ENCODE peak calls at places on chromosome 3, in eight cellular contexts. Q, G, L, N, D, O, E and W are unnamed samples.

GRCh38 chr3:107524214-107525100 is 1.7 kb downstream of the BBX start:
- DNase-seq in D (peak; percentile 79), O (peak; percentile 90), N (peak; percentile 51), E (peak; percentile 76), Q (peak; percentile 50), G (peak; percentile 52), L (peak; percentile 49), W (peak; percentile 91)

GRCh38 chr3:116342499-116342898 is 102.8 kb downstream of the LSAMP start:
- DNase-seq in O (no peak), Q (no peak), E (no peak), G (no peak), D (no peak), N (no peak), L (no peak), W (no peak)

GRCh38 chr3:16998236-16998923 is 113.6 kb downstream of the PLCL2 start:
- DNase-seq in L (no peak), Q (no peak), D (no peak), G (peak; percentile 19), N (no peak), E (no peak), O (no peak), W (no peak)

GRCh38 chr3:44833394-44833793 is 28.3 kb upstream of the TMEM42 start:
- DNase-seq in N (no peak), G (no peak), D (no peak), O (no peak), L (no peak), E (no peak), Q (no peak), W (no peak)

GRCh38 chr3:132344666-132345280 is 27.6 kb downstream of the ACP3 start:
- DNase-seq in E (peak; percentile 71), N (peak; percentile 36), O (no peak), Q (no peak), D (no peak), L (no peak), G (peak; percentile 24), W (no peak)

GRCh38 chr3:16186081-16186480 is 11.6 kb downstream of the GALNT15 start:
- DNase-seq in G (no peak), O (no peak), D (no peak), Q (no peak), L (no peak), E (no peak), N (peak; percentile 35), W (no peak)

GRCh38 chr3:14329116-14329830 is 73.1 kb upstream of the SLC6A6 start:
- DNase-seq in Q (no peak), D (no peak), O (peak; percentile 31), G (peak; percentile 20), N (peak; percentile 56), L (no peak), E (peak; percentile 39), W (no peak)

GRCh38 chr3:141828487-141829284 is 47.8 kb upstream of the ATP1B3 start:
- DNase-seq in O (no peak), L (peak; percentile 31), N (peak; percentile 3), E (peak; percentile 61), D (no peak), G (peak; percentile 47), Q (no peak), W (no peak)

GRCh38 chr3:151969026-151969658 is 95.7 kb downstream of the SUCNR1 start:
- DNase-seq in Q (no peak), N (peak; percentile 3), G (no peak), L (no peak), O (no peak), D (no peak), E (no peak), W (no peak)

GRCh38 chr3:31275038-31275562 is 257.6 kb upstream of the STT3B start:
- DNase-seq in O (no peak), Q (no peak), L (no peak), D (no peak), N (peak; percentile 64), E (peak; percentile 72), G (peak; percentile 63), W (no peak)

GRCh38 chr3:133942761-133943535 is 47.3 kb upstream of the RAB6B start:
- DNase-seq in G (no peak), E (no peak), N (no peak), Q (no peak), L (no peak), D (peak; percentile 55), O (peak; percentile 44), W (peak; percentile 45)
- H3K27ac ChIP-seq in G (no peak overlapping the region), E (no peak overlapping the region), N (peak overlapping the region; percentile 13), Q (no peak overlapping the region), L (no peak overlapping the region), D (peak overlapping the region; percentile 63), O (no peak overlapping the region), W (no peak overlapping the region)

GRCh38 chr3:161050929-161051328 is 54.2 kb downstream of the B3GALNT1 start:
- DNase-seq in E (no peak), N (no peak), Q (no peak), O (no peak), D (no peak), L (no peak), G (no peak), W (no peak)

GRCh38 chr3:161055210-161055609 is 49.9 kb downstream of the B3GALNT1 start:
- DNase-seq in D (no peak), E (no peak), N (no peak), Q (no peak), L (no peak), O (no peak), G (no peak), W (no peak)

GRCh38 chr3:161057518-161057917 is 47.6 kb downstream of the B3GALNT1 start:
- DNase-seq in D (no peak), N (no peak), G (no peak), Q (no peak), O (no peak), E (no peak), L (no peak), W (no peak)

GRCh38 chr3:161049683-161050248 is 55.4 kb downstream of the B3GALNT1 start:
- DNase-seq in E (no peak), D (no peak), G (no peak), N (no peak), Q (no peak), O (no peak), L (no peak), W (no peak)

GRCh38 chr3:161051856-161052255 is 53.3 kb downstream of the B3GALNT1 start:
- DNase-seq in D (no peak), Q (no peak), L (no peak), O (no peak), G (no peak), E (no peak), N (no peak), W (peak; percentile 27)
- H3K27ac ChIP-seq in D (no peak overlapping the region), Q (no peak overlapping the region), L (no peak overlapping the region), O (no peak overlapping the region), G (no peak overlapping the region), E (no peak overlapping the region), N (no peak overlapping the region), W (no peak overlapping the region)

DNA sequence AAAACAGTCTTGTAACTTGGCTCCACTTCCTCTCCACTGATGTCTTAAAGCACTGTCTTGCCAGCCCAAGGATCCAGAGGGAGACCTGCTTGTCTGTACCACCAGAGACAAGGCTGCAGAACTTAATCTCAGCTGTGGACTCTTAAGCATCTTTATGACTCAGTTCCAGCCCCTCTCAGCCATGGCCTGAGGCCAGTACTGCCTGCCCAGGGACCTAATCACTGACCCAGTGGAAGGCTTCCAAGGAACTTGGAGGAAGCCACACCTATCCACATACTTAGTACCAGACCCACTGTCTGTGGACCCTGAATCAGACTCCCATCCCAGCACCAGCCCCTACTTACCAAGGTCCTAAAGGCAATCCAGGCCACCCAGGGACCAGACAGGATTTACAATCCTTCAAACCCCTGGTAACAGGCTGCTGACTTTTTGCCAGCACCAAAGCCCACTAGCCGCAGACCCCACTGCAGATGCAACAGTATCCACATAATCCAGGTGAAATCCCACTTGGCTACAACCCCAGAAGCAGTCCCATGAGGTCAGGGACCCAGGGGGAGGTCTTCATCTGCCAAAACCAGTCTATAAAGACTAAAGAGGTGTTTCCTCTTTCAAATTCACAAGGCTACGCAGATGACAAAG is 41.9 kb upstream of the PRR20G start:
- DNase-seq in D (no peak), Q (no peak), L (no peak), E (no peak), O (no peak), N (no peak), G (no peak), W (no peak)
- H3K27ac ChIP-seq in D (no peak overlapping the region), Q (no peak overlapping the region), L (no peak overlapping the region), E (no peak overlapping the region), O (no peak overlapping the region), N (no peak overlapping the region), G (no peak overlapping the region), W (no peak overlapping the region)

DNA sequence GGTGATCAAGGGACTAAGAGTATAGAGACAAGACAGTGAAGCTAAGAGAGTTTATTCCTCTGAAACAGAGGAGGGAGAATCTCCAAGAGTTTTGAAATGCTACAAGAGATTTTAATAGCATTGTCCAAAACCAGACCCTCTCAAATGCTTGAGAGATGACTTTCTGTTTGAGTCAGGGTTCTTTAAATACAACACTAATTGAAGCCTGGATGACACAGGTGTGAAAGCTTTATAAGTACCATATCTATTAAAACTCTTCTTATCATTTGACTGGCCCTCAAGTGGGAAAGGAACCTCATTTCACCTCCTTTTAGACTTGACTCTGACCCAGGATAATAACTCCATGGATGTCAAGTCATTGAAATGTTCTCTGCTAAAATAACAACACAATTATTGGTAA is 5.6 kb downstream of the COL8A1 start:
- DNase-seq in D (no peak), N (no peak), L (no peak), Q (no peak), E (no peak), O (no peak), G (no peak), W (no peak)
- H3K27ac ChIP-seq in D (peak overlapping the region; percentile 76), N (no peak overlapping the region), L (peak overlapping the region; percentile 12), Q (no peak overlapping the region), E (no peak overlapping the region), O (no peak overlapping the region), G (no peak overlapping the region), W (peak overlapping the region; percentile 96)

DNA sequence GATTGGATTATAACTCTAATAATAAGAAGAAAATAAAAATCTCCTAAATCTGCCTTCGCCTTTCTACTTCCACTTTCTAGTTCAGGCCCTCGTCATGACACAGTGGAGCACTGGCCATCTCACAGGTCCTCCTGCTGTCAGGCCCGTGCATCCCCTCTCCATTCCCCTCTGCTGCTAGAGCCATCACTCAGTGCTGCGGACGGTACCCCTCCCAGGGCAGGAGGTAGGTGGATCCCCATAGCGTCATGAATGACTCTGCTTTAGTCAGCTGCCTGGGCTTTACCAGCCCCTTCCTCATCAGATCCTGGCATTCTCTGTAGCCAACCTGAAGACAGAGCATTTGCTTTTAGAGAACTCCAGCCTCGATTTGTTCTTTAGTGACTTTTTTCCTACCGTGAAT is 12.0 kb upstream of the PPP1R2 start:
- DNase-seq in G (no peak), D (no peak), Q (no peak), O (no peak), E (no peak), L (no peak), N (no peak), W (no peak)
- H3K27ac ChIP-seq in G (no peak overlapping the region), D (no peak overlapping the region), Q (no peak overlapping the region), O (no peak overlapping the region), E (no peak overlapping the region), L (no peak overlapping the region), N (no peak overlapping the region), W (no peak overlapping the region)

GRCh38 chr3:138594935-138595259 is 837 bp upstream of the CEP70 start:
- DNase-seq in Q (no peak), D (no peak), L (no peak), G (no peak), N (no peak), O (no peak), E (no peak), W (no peak)
- H3K27ac ChIP-seq in Q (peak overlapping the region; percentile 87), D (peak overlapping the region; percentile 94), L (no peak overlapping the region), G (peak overlapping the region; percentile 63), N (no peak overlapping the region), O (peak overlapping the region; percentile 90), E (no peak overlapping the region), W (peak overlapping the region; percentile 11)